ENCODE peak calls at places on chromosomes 7 and 10, in seven cellular contexts. M is SK-N-SH, S is HCT116, C is H1, X is HepG2, Z is K562, A is GM12878. I is an unnamed sample.

GRCh38 chr7:51279391-51280023 is 37.1 kb downstream of the COBL start:
- DNase-seq in M (no peak), S (no peak), C (no peak), X (no peak), Z (no peak), A (no peak), I (no peak)

GRCh38 chr7:94779070-94779469 is 123.1 kb upstream of the SGCE start:
- DNase-seq in M (no peak), S (no peak), C (no peak), X (no peak), Z (no peak), A (no peak), I (no peak)

GRCh38 chr7:100489824-100490223 is 6.1 kb downstream of the NYAP1 start:
- DNase-seq in M (peak), S (no peak), C (peak), X (peak), Z (peak), A (no peak), I (no peak)

GRCh38 chr7:148380581-148381419 is 209.8 kb upstream of the C7orf33 start:
- DNase-seq in M (no peak), S (no peak), C (no peak), X (peak), Z (no peak), A (no peak), I (no peak)

GRCh38 chr7:2904202-2904601 is 60.1 kb upstream of the GNA12 start:
- DNase-seq in M (no peak), S (no peak), C (no peak), X (no peak), Z (no peak), A (no peak), I (no peak)

GRCh38 chr7:2730846-2731770 is 43.1 kb downstream of the AMZ1 start:
- DNase-seq in M (no peak), S (no peak), C (no peak), X (no peak), Z (no peak), A (no peak), I (no peak)

GRCh38 chr7:155791836-155792235 is 20.4 kb downstream of the SHH start:
- DNase-seq in M (peak), S (no peak), C (no peak), X (no peak), Z (peak), A (no peak), I (no peak)

GRCh38 chr7:103805376-103805775 is 184.1 kb downstream of the RELN start:
- DNase-seq in M (no peak), S (no peak), C (no peak), X (no peak), Z (no peak), A (no peak), I (no peak)

GRCh38 chr10:62048919-62049636 is 147.6 kb downstream of the ARID5B start:
- DNase-seq in M (peak), S (no peak), C (peak), X (peak), Z (peak), A (no peak), I (peak)

GRCh38 chr7:105639677-105640493 is 58.6 kb upstream of the EFCAB10 start:
- DNase-seq in M (no peak), S (no peak), C (no peak), X (no peak), Z (no peak), A (no peak), I (no peak)

GRCh38 chr7:134108803-134109202 is 18.3 kb upstream of the LRGUK start:
- DNase-seq in M (no peak), S (no peak), C (no peak), X (no peak), Z (no peak), A (no peak), I (no peak)

GRCh38 chr7:76358053-76358477 is 726 bp downstream of the YWHAG start:
- DNase-seq in M (peak), S (no peak), C (no peak), X (no peak), Z (peak), A (no peak), I (no peak)

GRCh38 chr10:14200645-14201534 is 129.8 kb downstream of the FRMD4A start:
- DNase-seq in M (peak), S (no peak), C (no peak), X (no peak), Z (peak), A (no peak), I (no peak)

GRCh38 chr7:50119815-50120637 is 27.0 kb upstream of the ZPBP start:
- DNase-seq in M (peak), S (no peak), C (peak), X (peak), Z (peak), A (no peak), I (no peak)

GRCh38 chr7:67387851-67388250 is 391.2 kb downstream of the TYW1 start:
- DNase-seq in M (no peak), S (no peak), C (no peak), X (no peak), Z (no peak), A (no peak), I (no peak)

GRCh38 chr7:1781369-1781768 is 111.3 kb downstream of the ELFN1 start:
- DNase-seq in M (no peak), S (no peak), C (no peak), X (no peak), Z (no peak), A (no peak), I (no peak)

GRCh38 chr10:44253769-44254462 is 131.0 kb downstream of the CXCL12 start:
- DNase-seq in M (no peak), S (no peak), C (no peak), X (peak), Z (no peak), A (no peak), I (no peak)

GRCh38 chr10:14326581-14326980 is 4.1 kb downstream of the FRMD4A start:
- DNase-seq in M (no peak), S (no peak), C (no peak), X (no peak), Z (no peak), A (no peak), I (no peak)

GRCh38 chr10:96470108-96470743 is 43.5 kb downstream of the TLL2 start:
- DNase-seq in M (peak), S (peak), C (no peak), X (peak), Z (peak), A (no peak), I (peak)

GRCh38 chr10:133255323-133255722 is 17.7 kb downstream of the VENTX start:
- DNase-seq in M (no peak), S (no peak), C (no peak), X (no peak), Z (no peak), A (no peak), I (no peak)

GRCh38 chr7:30159698-30160143 is 24.9 kb downstream of the MTURN start:
- DNase-seq in M (peak), S (no peak), C (no peak), X (peak), Z (peak), A (no peak), I (no peak)

GRCh38 chr7:159147687-159148086 is 3.0 kb upstream of the VIPR2 start:
- DNase-seq in M (no peak), S (no peak), C (no peak), X (no peak), Z (no peak), A (no peak), I (no peak)

GRCh38 chr7:146397141-146397540 is 280.5 kb downstream of the CNTNAP2 start:
- DNase-seq in M (no peak), S (no peak), C (no peak), X (no peak), Z (no peak), A (no peak), I (no peak)

GRCh38 chr7:77425151-77426051 is 9.3 kb upstream of the GSAP start:
- DNase-seq in M (peak), S (peak), C (no peak), X (peak), Z (no peak), A (no peak), I (no peak)

GRCh38 chr10:79054203-79055099 is 14.3 kb upstream of the ZMIZ1 start:
- DNase-seq in M (no peak), S (no peak), C (no peak), X (peak), Z (no peak), A (no peak), I (no peak)

GRCh38 chr10:25024528-25024927 is 8.1 kb downstream of the THNSL1 start:
- DNase-seq in M (no peak), S (no peak), C (no peak), X (no peak), Z (no peak), A (no peak), I (no peak)

GRCh38 chr10:3467052-3467906 is 294.7 kb upstream of the PITRM1 start:
- DNase-seq in M (no peak), S (peak), C (peak), X (no peak), Z (no peak), A (no peak), I (peak)

GRCh38 chr7:22591271-22591670 is 91.3 kb upstream of the STEAP1B start:
- DNase-seq in M (no peak), S (no peak), C (no peak), X (no peak), Z (no peak), A (no peak), I (no peak)

GRCh38 chr7:83413425-83413824 is 235.5 kb downstream of the SEMA3E start:
- DNase-seq in M (no peak), S (no peak), C (no peak), X (no peak), Z (no peak), A (no peak), I (no peak)

GRCh38 chr10:104255244-104255981 is 721 bp downstream of the GSTO1 start:
- DNase-seq in M (peak), S (no peak), C (no peak), X (peak), Z (no peak), A (no peak), I (no peak)

GRCh38 chr7:15561840-15562239 is at the start of gene AGMO:
- DNase-seq in M (no peak), S (no peak), C (no peak), X (peak), Z (no peak), A (no peak), I (no peak)

GRCh38 chr10:103086261-103086660 is 106.8 kb downstream of the NT5C2 start:
- DNase-seq in M (no peak), S (no peak), C (no peak), X (no peak), Z (no peak), A (no peak), I (no peak)

GRCh38 chr10:3091346-3091787 is 24.0 kb downstream of the PFKP start:
- DNase-seq in M (no peak), S (peak), C (no peak), X (peak), Z (no peak), A (no peak), I (no peak)

GRCh38 chr7:101555921-101556275 is 73.2 kb downstream of the MYL10 start:
- DNase-seq in M (no peak), S (no peak), C (no peak), X (no peak), Z (no peak), A (no peak), I (no peak)

DNA sequence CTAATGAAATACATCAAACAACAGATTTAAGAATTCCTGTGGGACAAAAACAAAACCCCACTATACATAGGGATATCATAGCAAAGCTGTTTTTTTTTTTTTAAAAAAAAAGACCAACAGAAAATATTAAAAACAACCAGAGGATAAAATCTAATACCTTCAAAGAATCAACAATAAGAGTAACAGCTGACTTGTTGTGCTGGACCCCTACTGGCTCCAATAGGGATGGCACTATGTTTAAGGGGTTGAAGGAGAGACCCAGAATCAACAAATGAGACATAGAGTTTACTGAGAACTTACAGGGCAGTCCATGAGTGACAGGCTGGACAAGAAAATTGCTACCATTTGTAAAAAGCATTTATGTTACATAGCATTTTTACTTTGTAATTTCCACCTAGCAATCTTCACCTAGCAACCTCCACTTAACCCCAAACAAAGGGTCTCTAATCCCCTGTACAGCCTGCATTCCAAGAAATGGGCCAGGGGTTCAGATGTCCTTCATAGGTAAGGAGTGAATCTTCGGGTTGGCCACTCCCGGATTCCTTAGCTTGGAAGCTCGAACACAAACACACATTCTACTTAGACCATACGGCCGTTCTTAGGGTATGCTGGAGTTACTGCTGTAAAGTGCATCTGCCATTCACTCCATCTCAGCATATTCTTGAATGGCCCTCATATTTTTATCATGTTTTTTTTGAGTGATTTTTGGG is 25.8 kb downstream of the ASZ1 start:
- DNase-seq in M (no peak), S (no peak), C (no peak), X (peak), Z (peak), A (no peak), I (no peak)
- TF ChIP-seq SIN3A in M (no peak), S (no peak), C (no peak), X (no peak), Z (no peak), A (no peak), I (no peak)

GRCh38 chr10:74051729-74052342 is 53.9 kb downstream of the VCL start:
- DNase-seq in M (no peak), S (no peak), C (no peak), X (no peak), Z (peak), A (no peak), I (no peak)

GRCh38 chr10:74047871-74048270 is 50.0 kb downstream of the VCL start:
- DNase-seq in M (no peak), S (no peak), C (no peak), X (no peak), Z (no peak), A (no peak), I (no peak)

GRCh38 chr10:74050653-74051052 is 52.7 kb downstream of the VCL start:
- DNase-seq in M (no peak), S (no peak), C (no peak), X (no peak), Z (no peak), A (no peak), I (no peak)

GRCh38 chr10:74048433-74048832 is 50.5 kb downstream of the VCL start:
- DNase-seq in M (no peak), S (no peak), C (no peak), X (no peak), Z (no peak), A (no peak), I (no peak)

GRCh38 chr10:74049995-74050394 is 52.1 kb downstream of the VCL start:
- DNase-seq in M (no peak), S (no peak), C (no peak), X (no peak), Z (no peak), A (no peak), I (no peak)
- TF ChIP-seq SIN3A in M (no peak), S (no peak), C (no peak), X (no peak), Z (no peak), A (no peak), I (no peak)

DNA sequence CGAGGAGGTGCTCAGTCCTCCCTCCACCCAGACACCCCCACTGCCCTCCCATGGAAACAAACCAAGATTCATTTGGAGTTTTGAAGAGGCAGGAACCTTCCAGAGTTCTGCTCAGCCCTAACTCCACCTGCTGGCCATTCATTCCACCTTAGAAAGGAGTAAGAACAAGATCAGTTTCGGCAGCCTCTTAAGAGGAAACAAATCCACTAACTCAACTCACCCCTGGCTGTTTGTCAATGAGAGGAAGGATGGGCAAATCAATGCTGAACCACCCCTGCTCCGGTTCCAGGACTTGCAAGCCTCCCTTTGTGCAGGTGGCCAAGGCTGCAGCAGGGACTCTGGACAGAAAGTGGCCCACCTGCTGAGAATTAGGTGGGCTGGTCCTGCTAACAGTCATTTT is 26.2 kb downstream of the CCDC3 start:
- DNase-seq in M (no peak), S (no peak), C (no peak), X (no peak), Z (peak), A (no peak), I (no peak)
- TF ChIP-seq SIN3A in M (no peak), S (no peak), C (no peak), X (no peak), Z (no peak), A (no peak), I (no peak)

DNA sequence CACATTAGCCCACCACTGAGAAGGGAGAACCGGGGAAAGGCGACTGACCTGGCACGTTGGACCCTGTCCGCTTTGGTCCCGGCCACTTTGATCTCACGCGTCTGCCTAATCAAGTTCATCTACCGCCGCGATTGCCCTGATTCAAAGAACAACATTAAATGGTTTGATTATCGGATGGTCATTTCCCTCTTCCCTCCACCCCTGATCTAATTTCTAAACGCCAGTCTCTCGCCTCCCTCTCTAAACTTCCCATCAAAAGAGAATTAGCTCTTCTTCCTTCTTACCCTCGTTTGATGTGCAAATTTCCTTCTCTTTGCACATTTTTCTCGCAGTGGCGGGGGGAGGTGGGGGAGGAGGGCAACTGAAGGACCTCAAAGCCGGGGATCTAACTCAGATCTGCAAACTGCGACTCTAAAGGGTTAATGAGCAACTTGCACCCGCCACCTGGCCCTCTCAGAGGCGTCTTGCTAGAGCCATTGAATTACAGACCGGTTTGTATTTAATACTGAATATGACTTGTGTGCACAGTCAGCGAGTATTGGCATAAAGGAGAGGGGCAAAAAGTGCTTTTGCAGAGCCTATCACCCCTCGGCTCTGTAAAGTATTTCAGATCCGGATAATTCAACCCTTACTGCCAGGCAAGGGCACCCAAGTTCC is 603 bp upstream of the DKK1 start:
- DNase-seq in M (peak), S (peak), C (no peak), X (peak), Z (no peak), A (no peak), I (no peak)
- TF ChIP-seq SIN3A in M (no peak), S (no peak), C (no peak), X (no peak), Z (no peak), A (no peak), I (no peak)

GRCh38 chr10:7666253-7667023 is at the start of gene ITIH5:
- DNase-seq in M (peak), S (no peak), C (no peak), X (no peak), Z (no peak), A (no peak), I (no peak)
- TF ChIP-seq SIN3A in M (no peak), S (no peak), C (no peak), X (no peak), Z (no peak), A (no peak), I (no peak)

DNA sequence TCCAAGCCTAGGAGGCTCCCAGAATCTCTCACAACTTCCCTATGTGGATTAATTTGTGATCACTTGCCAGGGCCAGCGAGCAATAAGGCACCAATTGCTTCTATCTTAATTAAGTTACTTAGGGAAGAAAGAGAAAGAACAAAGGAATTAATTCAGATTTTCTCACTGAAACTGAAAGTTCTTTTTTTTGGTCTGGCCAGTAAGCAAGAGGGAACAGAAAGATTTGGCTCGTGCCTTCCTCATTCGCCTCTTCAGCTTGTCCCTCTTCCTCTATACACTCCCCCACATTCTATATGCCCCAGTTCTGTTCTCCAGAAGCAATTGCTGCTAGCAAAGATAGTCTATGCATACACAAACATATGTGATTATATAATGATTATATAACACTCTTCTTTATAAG is 34.0 kb downstream of the MAP3K8 start:
- DNase-seq in M (no peak), S (no peak), C (no peak), X (no peak), Z (no peak), A (no peak), I (no peak)
- TF ChIP-seq SIN3A in M (no peak), S (no peak), C (no peak), X (no peak), Z (no peak), A (no peak), I (no peak)